ENCODE peak calls at places on chromosomes 12 and 14, in eight cellular contexts. P is HCT116, S is GM23338, N is HL-60, Z is K562, F is SK-N-SH, O is GM12878, H is HepG2. G is an unnamed sample.

GRCh38 chr12:69844836-69845235 is 19.8 kb downstream of the MYRFL start:
- DNase-seq in P (no peak), S (no peak), N (no peak), Z (no peak), F (no peak), O (no peak), H (no peak), G (no peak)

GRCh38 chr14:29930283-29930682 is 2.6 kb upstream of the PRKD1 start:
- DNase-seq in P (no peak), S (no peak), N (no peak), Z (no peak), F (no peak), O (no peak), H (no peak), G (no peak)

GRCh38 chr12:30725739-30726138 is 29.0 kb downstream of the CAPRIN2 start:
- DNase-seq in P (peak; percentile 54), S (no peak), N (no peak), Z (peak; percentile 15), F (no peak), O (no peak), H (no peak), G (peak; percentile 71)

GRCh38 chr12:12024958-12025682 is 45.6 kb upstream of the BCL2L14 start:
- DNase-seq in P (no peak), S (no peak), N (no peak), Z (no peak), F (no peak), O (peak; percentile 93), H (no peak), G (no peak)

GRCh38 chr14:48936881-48937280 is 649.3 kb downstream of the RPS29 start:
- DNase-seq in P (no peak), S (no peak), N (no peak), Z (no peak), F (no peak), O (no peak), H (no peak), G (no peak)

GRCh38 chr12:120039711-120040110 is 50.7 kb downstream of the BICDL1 start:
- DNase-seq in P (no peak), S (peak; percentile 69), N (no peak), Z (no peak), F (no peak), O (no peak), H (no peak), G (no peak)

GRCh38 chr12:108967869-108968540 is 52.9 kb downstream of the SVOP start:
- DNase-seq in P (peak; percentile 40), S (peak; percentile 86), N (no peak), Z (peak; percentile 35), F (no peak), O (no peak), H (peak; percentile 65), G (no peak)

GRCh38 chr14:64506751-64507150 is 2.2 kb downstream of the ZBTB1 start:
- DNase-seq in P (no peak), S (no peak), N (no peak), Z (no peak), F (no peak), O (no peak), H (no peak), G (no peak)

GRCh38 chr12:70648831-70649230 is 11.6 kb upstream of the PTPRB start:
- DNase-seq in P (no peak), S (no peak), N (no peak), Z (no peak), F (no peak), O (no peak), H (no peak), G (no peak)

GRCh38 chr14:65329481-65329880 is 83.0 kb upstream of the FUT8 start:
- DNase-seq in P (no peak), S (no peak), N (no peak), Z (no peak), F (no peak), O (no peak), H (no peak), G (no peak)

GRCh38 chr12:118874698-118875548 is 106.4 kb upstream of the SRRM4 start:
- DNase-seq in P (no peak), S (peak; percentile 96), N (no peak), Z (peak; percentile 1), F (no peak), O (no peak), H (no peak), G (no peak)

GRCh38 chr12:12020762-12021161 is 50.0 kb upstream of the BCL2L14 start:
- DNase-seq in P (no peak), S (no peak), N (no peak), Z (no peak), F (no peak), O (no peak), H (no peak), G (no peak)

GRCh38 chr14:94342334-94342934 is 19.3 kb upstream of the SERPINA6 start:
- DNase-seq in P (peak; percentile 95), S (no peak), N (peak; percentile 38), Z (no peak), F (peak; percentile 19), O (no peak), H (peak; percentile 82), G (peak; percentile 93)

GRCh38 chr14:81129242-81129641 is 91.5 kb downstream of the GTF2A1 start:
- DNase-seq in P (no peak), S (no peak), N (no peak), Z (no peak), F (no peak), O (no peak), H (no peak), G (no peak)

GRCh38 chr14:67569011-67569650 is 30.9 kb downstream of the PIGH start:
- DNase-seq in P (no peak), S (peak; percentile 23), N (no peak), Z (no peak), F (no peak), O (no peak), H (no peak), G (no peak)

GRCh38 chr14:71465316-71465715 is 466.9 kb upstream of the RGS6 start:
- DNase-seq in P (no peak), S (no peak), N (no peak), Z (no peak), F (no peak), O (no peak), H (no peak), G (no peak)

GRCh38 chr12:98002887-98003493 is 512.4 kb upstream of the TMPO start:
- DNase-seq in P (peak; percentile 39), S (peak; percentile 89), N (no peak), Z (peak; percentile 13), F (peak; percentile 42), O (no peak), H (peak; percentile 36), G (no peak)

GRCh38 chr12:109099426-109100020 is 2.1 kb downstream of the UNG start:
- DNase-seq in P (no peak), S (no peak), N (no peak), Z (no peak), F (no peak), O (no peak), H (no peak), G (no peak)

GRCh38 chr12:14852880-14853279 is 9.6 kb upstream of the ART4 start:
- DNase-seq in P (no peak), S (peak; percentile 21), N (no peak), Z (no peak), F (no peak), O (no peak), H (no peak), G (no peak)

GRCh38 chr12:13125996-13126395 is 22.5 kb upstream of the GSG1 start:
- DNase-seq in P (no peak), S (no peak), N (no peak), Z (no peak), F (no peak), O (no peak), H (no peak), G (no peak)

GRCh38 chr12:13130981-13131380 is 27.5 kb upstream of the GSG1 start:
- DNase-seq in P (no peak), S (no peak), N (no peak), Z (no peak), F (no peak), O (no peak), H (no peak), G (no peak)

GRCh38 chr12:13126494-13126893 is 23.0 kb upstream of the GSG1 start:
- DNase-seq in P (no peak), S (no peak), N (no peak), Z (no peak), F (no peak), O (no peak), H (no peak), G (no peak)

GRCh38 chr12:13127476-13127875 is 24.0 kb upstream of the GSG1 start:
- DNase-seq in P (no peak), S (no peak), N (no peak), Z (no peak), F (no peak), O (no peak), H (peak; percentile 15), G (no peak)

GRCh38 chr12:13128291-13129000 is 25.0 kb upstream of the GSG1 start:
- DNase-seq in P (no peak), S (no peak), N (no peak), Z (no peak), F (no peak), O (no peak), H (no peak), G (no peak)
- TF ChIP-seq REST in P (no peak), S (no peak), N (no peak), Z (no peak), F (no peak), O (no peak), H (no peak), G (no peak)

DNA sequence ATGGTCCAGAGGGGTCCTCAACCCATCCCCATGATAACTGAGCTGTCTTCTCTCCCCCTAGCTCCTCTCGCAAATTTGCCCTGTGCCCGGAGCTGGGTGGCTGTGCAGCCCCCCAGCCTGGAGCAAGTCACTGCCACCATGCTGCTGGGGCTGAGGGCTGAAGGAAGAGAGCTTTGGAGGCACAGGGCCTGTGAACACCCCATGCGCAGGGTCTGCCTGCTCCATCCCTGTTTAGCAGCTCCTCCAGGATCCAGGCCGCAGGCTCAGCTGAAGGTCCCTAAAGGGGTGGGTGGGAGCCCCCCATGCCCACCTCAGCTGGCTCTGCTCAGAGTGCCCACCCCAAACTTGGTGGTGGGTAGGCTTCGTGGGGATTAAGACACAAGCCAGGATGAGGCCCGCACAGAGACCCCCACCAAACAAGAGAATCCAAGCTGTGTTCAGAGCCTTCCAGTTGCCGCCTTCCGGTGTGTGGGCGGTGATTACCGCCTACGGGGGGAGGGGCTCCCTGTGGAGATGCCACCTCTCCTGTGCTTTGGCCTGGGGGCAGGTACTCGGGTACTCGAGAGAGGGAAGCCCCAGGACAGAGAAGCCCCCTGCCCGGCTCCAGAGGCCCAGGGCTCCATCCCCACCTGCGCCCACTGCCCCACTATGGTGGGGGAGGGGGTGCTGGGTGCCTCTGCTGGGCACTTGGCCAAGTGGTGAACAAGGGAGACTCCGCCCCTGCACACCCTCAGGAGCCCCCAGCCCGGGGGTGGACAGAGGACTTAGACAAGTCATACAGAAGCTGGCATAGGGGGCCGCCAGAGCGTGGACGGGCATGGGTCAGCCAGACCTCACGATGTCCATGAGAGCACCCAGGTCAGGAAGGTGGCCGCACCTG is 1.4 kb upstream of the JAG2 start:
- DNase-seq in P (no peak), S (no peak), N (no peak), Z (no peak), F (no peak), O (no peak), H (no peak), G (no peak)
- H3K27me3 ChIP-seq in P (no peaks in the 10 kb centered on the region), S (peaks cover 20% of the 10 kb centered on the region), N (peaks cover 28% of the 10 kb centered on the region), Z (no peaks in the 10 kb centered on the region), F (peaks cover 9% of the 10 kb centered on the region), O (peaks cover 2% of the 10 kb centered on the region), H (peaks cover 34% of the 10 kb centered on the region), G (no peaks in the 10 kb centered on the region)

GRCh38 chr12:113700943-113701342 is 229.3 kb upstream of the LHX5 start:
- DNase-seq in P (no peak), S (peak; percentile 39), N (no peak), Z (no peak), F (no peak), O (no peak), H (no peak), G (peak; percentile 17)
- TF ChIP-seq REST in P (no peak), S (no peak), N (no peak), Z (no peak), F (no peak), O (no peak), H (no peak), G (no peak)

GRCh38 chr12:48970702-48971334 is 717 bp downstream of the WNT10B start:
- DNase-seq in P (no peak), S (peak; percentile 53), N (no peak), Z (no peak), F (peak; percentile 39), O (no peak), H (no peak), G (no peak)
- H3K27me3 ChIP-seq in P (no peaks in the 10 kb centered on the region), S (peaks cover 100% of the 10 kb centered on the region), N (peaks cover 28% of the 10 kb centered on the region), Z (peaks cover 5% of the 10 kb centered on the region), F (peaks cover 38% of the 10 kb centered on the region), O (peaks cover 19% of the 10 kb centered on the region), H (peaks cover 24% of the 10 kb centered on the region), G (no peaks in the 10 kb centered on the region)